ENCODE peak calls at places on chromosomes 7 and 10, in four cellular contexts. S, W, M and P are unnamed samples.
A peak's percentile ranks its signal among the peaks of the same experiment; 100 is the strongest.

GRCh38 chr7:27203378-27203953 is 3.6 kb upstream of the HOXA13 start:
- DNase-seq in W (no peak), S (no peak), M (no peak), P (no peak)

GRCh38 chr10:31932838-31933237 is 4.2 kb upstream of the ARHGAP12 start:
- DNase-seq in S (no peak), W (no peak), M (no peak), P (no peak)

GRCh38 chr7:39321909-39322498 is 244.2 kb upstream of the YAE1 start:
- DNase-seq in W (no peak), S (no peak), M (no peak), P (no peak)

GRCh38 chr7:128841961-128842673 is 11.9 kb downstream of the FLNC start:
- DNase-seq in W (no peak), M (peak; percentile 76), S (no peak), P (no peak)

GRCh38 chr10:4546500-4546899 is 279.5 kb upstream of the AKR1E2 start:
- DNase-seq in S (no peak), W (no peak), M (peak; percentile 23), P (peak; percentile 16)

GRCh38 chr7:129514683-129515082 is 12.4 kb downstream of the SMKR1 start:
- DNase-seq in M (peak; percentile 58), S (no peak), W (no peak), P (no peak)

GRCh38 chr7:875051-875450 is 1.3 kb upstream of the GET4 start:
- DNase-seq in W (no peak), S (no peak), M (no peak), P (no peak)

GRCh38 chr7:101702362-101702850 is 73.3 kb upstream of the MYL10 start:
- DNase-seq in S (peak; percentile 62), W (no peak), M (no peak), P (peak; percentile 23)

GRCh38 chr7:22052221-22052639 is 106.5 kb upstream of the CDCA7L start:
- DNase-seq in S (no peak), M (no peak), W (no peak), P (no peak)

GRCh38 chr7:92987095-92987494 is 130.7 kb downstream of the SAMD9 start:
- DNase-seq in S (no peak), W (no peak), M (peak; percentile 49), P (no peak)

GRCh38 chr7:6242561-6242960 is 29.9 kb downstream of the CYTH3 start:
- DNase-seq in W (no peak), S (no peak), M (peak; percentile 56), P (no peak)

GRCh38 chr10:104077282-104078151 is 8.2 kb downstream of the COL17A1 start:
- DNase-seq in S (no peak), W (no peak), M (no peak), P (no peak)

GRCh38 chr10:131852823-131853609 is 47.8 kb upstream of the PPP2R2D start:
- DNase-seq in W (no peak), S (no peak), M (no peak), P (no peak)

GRCh38 chr7:36875794-36876193 is 151.5 kb upstream of the AOAH start:
- DNase-seq in S (peak; percentile 7), M (no peak), W (no peak), P (no peak)

GRCh38 chr7:43647772-43648643 is 65.1 kb downstream of the STK17A start:
- DNase-seq in S (peak; percentile 49), W (peak; percentile 98), M (peak; percentile 87), P (peak; percentile 67)

GRCh38 chr10:124461642-124462347 is at the start of gene LHPP:
- DNase-seq in W (peak; percentile 43), M (peak; percentile 98), S (no peak), P (peak; percentile 69)

GRCh38 chr10:33265621-33266020 is 68.8 kb downstream of the NRP1 start:
- DNase-seq in M (no peak), S (no peak), W (no peak), P (no peak)

GRCh38 chr7:155581954-155582353 is 35.6 kb upstream of the CNPY1 start:
- DNase-seq in W (no peak), S (no peak), M (no peak), P (no peak)

GRCh38 chr7:7868245-7868899 is 100.2 kb upstream of the GLCCI1 start:
- DNase-seq in M (no peak), S (no peak), W (no peak), P (no peak)

GRCh38 chr7:48298779-48299178 is 127.5 kb downstream of the ABCA13 start:
- DNase-seq in W (peak; percentile 41), M (peak; percentile 64), S (no peak), P (no peak)

GRCh38 chr10:118908487-118909280 is 120.8 kb upstream of the NANOS1 start:
- DNase-seq in M (peak; percentile 40), S (no peak), W (no peak), P (no peak)

GRCh38 chr10:6053816-6054581 is 8.2 kb downstream of the IL2RA start:
- DNase-seq in W (no peak), S (no peak), M (no peak), P (no peak)

GRCh38 chr7:91835191-91836064 is 45.1 kb downstream of the MTERF1 start:
- DNase-seq in M (no peak), W (no peak), S (no peak), P (no peak)

GRCh38 chr7:368651-369475 is 78.9 kb downstream of the FOXL3 start:
- DNase-seq in M (no peak), W (no peak), S (no peak), P (no peak)

GRCh38 chr10:99560277-99561126 is 27.8 kb downstream of the NKX2-3 start:
- DNase-seq in S (no peak), W (peak; percentile 28), M (peak; percentile 64), P (peak; percentile 61)

GRCh38 chr10:31011660-31012022 is 20.0 kb downstream of the ZNF438 start:
- DNase-seq in W (no peak), M (no peak), S (no peak), P (no peak)

GRCh38 chr7:96596120-96596826 is 113.4 kb downstream of the SEM1 start:
- DNase-seq in W (peak; percentile 8), M (no peak), S (peak; percentile 96), P (no peak)

GRCh38 chr7:36944843-36945242 is 220.5 kb upstream of the AOAH start:
- DNase-seq in M (no peak), W (no peak), S (no peak), P (no peak)

GRCh38 chr7:92717982-92718716 is 118.2 kb downstream of the CDK6 start:
- DNase-seq in W (no peak), S (peak; percentile 42), M (peak; percentile 43), P (no peak)

GRCh38 chr7:82945480-82945879 is 217.2 kb downstream of the PCLO start:
- DNase-seq in M (no peak), S (no peak), W (no peak), P (no peak)

GRCh38 chr10:24542314-24543270 is 181.1 kb downstream of the ARHGAP21 start:
- DNase-seq in W (no peak), S (no peak), M (no peak), P (no peak)

GRCh38 chr10:33484787-33485186 is 150.3 kb upstream of the NRP1 start:
- DNase-seq in S (peak; percentile 40), M (peak; percentile 59), W (no peak), P (no peak)